ENCODE peak calls at places on chromosomes 4 and X, in nine cellular contexts. One of them, this sample, is unnamed.
A peak's percentile ranks its signal among the peaks of the same experiment; 100 is the strongest.

GRCh38 chr4:183887351-183887750 is 17.8 kb upstream of the STOX2 start:
- DNase-seq in AG20443: no peak
- DNase-seq in NCI-H2029 treated with DMSO at 0.1 percent for 48 hours: no peak
- DNase-seq in AG08396: no peak
- DNase-seq in amniotic stem cell: no peak
- DNase-seq in WERI-Rb-1: no peak
- DNase-seq in activated gamma-delta T cell treated with Interleukin-2 at 50 U/mL for 16 hours: no peak
- DNase-seq in NCI-H2081: no peak
- DNase-seq in Panc1: no peak
- DNase-seq in this sample: no peak

GRCh38 chr4:153154010-153154975 is 50.0 kb upstream of the TRIM2 start:
- DNase-seq in WERI-Rb-1: no peak
- DNase-seq in NCI-H2081: no peak
- DNase-seq in amniotic stem cell: peak; percentile 37
- DNase-seq in Panc1: no peak
- DNase-seq in activated gamma-delta T cell treated with Interleukin-2 at 50 U/mL for 16 hours: no peak
- DNase-seq in AG20443: no peak
- DNase-seq in AG08396: peak; percentile 43
- DNase-seq in NCI-H2029 treated with DMSO at 0.1 percent for 48 hours: peak; percentile 25
- DNase-seq in this sample: no peak

GRCh38 chr4:95232358-95233156 is 316.2 kb downstream of the UNC5C start:
- DNase-seq in NCI-H2029 treated with DMSO at 0.1 percent for 48 hours: no peak
- DNase-seq in AG20443: no peak
- DNase-seq in AG08396: no peak
- DNase-seq in amniotic stem cell: no peak
- DNase-seq in Panc1: no peak
- DNase-seq in NCI-H2081: no peak
- DNase-seq in activated gamma-delta T cell treated with Interleukin-2 at 50 U/mL for 16 hours: no peak
- DNase-seq in WERI-Rb-1: no peak
- DNase-seq in this sample: no peak

GRCh38 chr4:38189445-38189844 is 229.2 kb downstream of the PTTG2 start:
- DNase-seq in AG20443: peak; percentile 50
- DNase-seq in WERI-Rb-1: no peak
- DNase-seq in amniotic stem cell: peak; percentile 14
- DNase-seq in NCI-H2081: no peak
- DNase-seq in activated gamma-delta T cell treated with Interleukin-2 at 50 U/mL for 16 hours: no peak
- DNase-seq in Panc1: peak; percentile 77
- DNase-seq in AG08396: peak; percentile 67
- DNase-seq in NCI-H2029 treated with DMSO at 0.1 percent for 48 hours: no peak
- DNase-seq in this sample: peak; percentile 66

GRCh38 chr4:110628321-110629213 is 5.7 kb upstream of the PITX2 start:
- DNase-seq in activated gamma-delta T cell treated with Interleukin-2 at 50 U/mL for 16 hours: no peak
- DNase-seq in NCI-H2029 treated with DMSO at 0.1 percent for 48 hours: no peak
- DNase-seq in WERI-Rb-1: no peak
- DNase-seq in Panc1: no peak
- DNase-seq in AG08396: no peak
- DNase-seq in AG20443: no peak
- DNase-seq in amniotic stem cell: no peak
- DNase-seq in NCI-H2081: no peak
- DNase-seq in this sample: no peak

GRCh38 chr4:47071863-47072441 is 40.6 kb downstream of the GABRB1 start:
- DNase-seq in NCI-H2081: no peak
- DNase-seq in AG08396: no peak
- DNase-seq in Panc1: peak; percentile 56
- DNase-seq in AG20443: no peak
- DNase-seq in activated gamma-delta T cell treated with Interleukin-2 at 50 U/mL for 16 hours: no peak
- DNase-seq in NCI-H2029 treated with DMSO at 0.1 percent for 48 hours: no peak
- DNase-seq in WERI-Rb-1: no peak
- DNase-seq in amniotic stem cell: peak; percentile 8
- DNase-seq in this sample: no peak

GRCh38 chrX:48458711-48459110 is 11.3 kb downstream of the SLC38A5 start:
- DNase-seq in AG20443: no peak
- DNase-seq in NCI-H2081: no peak
- DNase-seq in amniotic stem cell: no peak
- DNase-seq in AG08396: peak; percentile 1
- DNase-seq in activated gamma-delta T cell treated with Interleukin-2 at 50 U/mL for 16 hours: no peak
- DNase-seq in WERI-Rb-1: no peak
- DNase-seq in Panc1: no peak
- DNase-seq in NCI-H2029 treated with DMSO at 0.1 percent for 48 hours: no peak
- DNase-seq in this sample: no peak

GRCh38 chrX:153336988-153337387 is 3.0 kb downstream of the ZNF275 start:
- DNase-seq in AG08396: no peak
- DNase-seq in NCI-H2029 treated with DMSO at 0.1 percent for 48 hours: no peak
- DNase-seq in amniotic stem cell: no peak
- DNase-seq in activated gamma-delta T cell treated with Interleukin-2 at 50 U/mL for 16 hours: no peak
- DNase-seq in NCI-H2081: no peak
- DNase-seq in Panc1: no peak
- DNase-seq in WERI-Rb-1: no peak
- DNase-seq in AG20443: no peak
- DNase-seq in this sample: no peak

GRCh38 chr4:3168029-3168428 is 80.9 kb upstream of the MSANTD1 start:
- DNase-seq in amniotic stem cell: no peak
- DNase-seq in AG08396: peak; percentile 65
- DNase-seq in WERI-Rb-1: no peak
- DNase-seq in Panc1: no peak
- DNase-seq in activated gamma-delta T cell treated with Interleukin-2 at 50 U/mL for 16 hours: no peak
- DNase-seq in NCI-H2029 treated with DMSO at 0.1 percent for 48 hours: no peak
- DNase-seq in NCI-H2081: no peak
- DNase-seq in AG20443: peak; percentile 71
- DNase-seq in this sample: no peak

GRCh38 chr4:110900206-110900769 is 277.4 kb upstream of the PITX2 start:
- DNase-seq in AG08396: no peak
- DNase-seq in NCI-H2029 treated with DMSO at 0.1 percent for 48 hours: no peak
- DNase-seq in amniotic stem cell: no peak
- DNase-seq in activated gamma-delta T cell treated with Interleukin-2 at 50 U/mL for 16 hours: no peak
- DNase-seq in AG20443: peak; percentile 31
- DNase-seq in Panc1: no peak
- DNase-seq in NCI-H2081: no peak
- DNase-seq in WERI-Rb-1: no peak
- DNase-seq in this sample: no peak

GRCh38 chr4:109185548-109185947 is 116.9 kb downstream of the COL25A1 start:
- DNase-seq in WERI-Rb-1: no peak
- DNase-seq in AG20443: no peak
- DNase-seq in NCI-H2029 treated with DMSO at 0.1 percent for 48 hours: no peak
- DNase-seq in amniotic stem cell: no peak
- DNase-seq in NCI-H2081: no peak
- DNase-seq in activated gamma-delta T cell treated with Interleukin-2 at 50 U/mL for 16 hours: no peak
- DNase-seq in Panc1: no peak
- DNase-seq in AG08396: no peak
- DNase-seq in this sample: no peak

GRCh38 chr4:110597582-110597981 is 25.3 kb downstream of the PITX2 start:
- DNase-seq in Panc1: no peak
- DNase-seq in AG20443: no peak
- DNase-seq in AG08396: no peak
- DNase-seq in WERI-Rb-1: no peak
- DNase-seq in activated gamma-delta T cell treated with Interleukin-2 at 50 U/mL for 16 hours: no peak
- DNase-seq in amniotic stem cell: no peak
- DNase-seq in NCI-H2029 treated with DMSO at 0.1 percent for 48 hours: no peak
- DNase-seq in NCI-H2081: no peak
- DNase-seq in this sample: no peak

GRCh38 chr4:141427726-141428296 is 207.1 kb downstream of the ZNF330 start:
- DNase-seq in activated gamma-delta T cell treated with Interleukin-2 at 50 U/mL for 16 hours: no peak
- DNase-seq in amniotic stem cell: no peak
- DNase-seq in NCI-H2081: no peak
- DNase-seq in NCI-H2029 treated with DMSO at 0.1 percent for 48 hours: no peak
- DNase-seq in AG20443: no peak
- DNase-seq in AG08396: no peak
- DNase-seq in WERI-Rb-1: no peak
- DNase-seq in Panc1: no peak
- DNase-seq in this sample: no peak

This sample was measured in Peyer's patch.